ENCODE peak calls at places on chromosomes 16 and 17, in six cellular contexts. X is CD8-positive, alpha-beta memory T cell; W is stomach; Z is AG04449; A is RCC 7860; E is left ventricle myocardium inferior. M is an unnamed sample.

GRCh38 chr16:50252082-50252611 is 14.2 kb upstream of the ADCY7 start:
- DNase-seq in X (no peak), W (no peak), Z (no peak), A (no peak), E (no peak), M (no peak)

GRCh38 chr16:20901068-20901440 is 483 bp downstream of the LYRM1 start:
- DNase-seq in X (no peak), W (no peak), Z (no peak), A (no peak), E (no peak), M (no peak)

GRCh38 chr17:37124074-37124824 is 175.5 kb downstream of the AATF start:
- DNase-seq in X (no peak), W (no peak), Z (no peak), A (no peak), E (no peak), M (peak; percentile 36)

GRCh38 chr16:85490971-85491771 is 122.0 kb upstream of the GSE1 start:
- DNase-seq in X (peak; percentile 16), W (peak; percentile 48), Z (no peak), A (no peak), E (no peak), M (no peak)

GRCh38 chr16:11833951-11834695 is 17.2 kb downstream of the RSL1D1 start:
- DNase-seq in X (no peak), W (no peak), Z (no peak), A (peak; percentile 4), E (no peak), M (no peak)

GRCh38 chr16:29811170-29811895 is 660 bp upstream of the PRRT2 start:
- DNase-seq in X (peak; percentile 58), W (peak; percentile 97), Z (peak; percentile 89), A (peak; percentile 93), E (peak; percentile 97), M (no peak)

GRCh38 chr17:82647593-82648164 is 565 bp downstream of the WDR45B start:
- DNase-seq in X (peak; percentile 53), W (peak; percentile 42), Z (no peak), A (no peak), E (no peak), M (no peak)

GRCh38 chr16:1407749-1408148 is 6.8 kb downstream of the UNKL start:
- DNase-seq in X (no peak), W (no peak), Z (no peak), A (no peak), E (no peak), M (no peak)

GRCh38 chr17:66451188-66452149 is 149.1 kb downstream of the PRKCA start:
- DNase-seq in X (no peak), W (peak; percentile 40), Z (no peak), A (no peak), E (no peak), M (no peak)

M was measured in epithelial cell of proximal tubule.